ENCODE peak calls at places on chromosomes 6 and 20, in four cellular contexts. G is psoas muscle, I is upper lobe of left lung, M is breast epithelium. J is an unnamed sample. For H3K9me3, the result is how much of the 10 kb centered on the place peaks cover.

GRCh38 chr20:45355209-45355608 is 7.0 kb upstream of the SDC4 start:
- DNase-seq in G (no peak), I (no peak), M (no peak), J (no peak)

GRCh38 chr6:124987291-124987690 is 25.1 kb downstream of the RNF217 start:
- DNase-seq in G (no peak), I (no peak), M (no peak), J (no peak)

GRCh38 chr20:30892704-30893345 is 364.6 kb upstream of the DEFB115 start:
- DNase-seq in G (no peak), I (no peak), M (no peak), J (no peak)

GRCh38 chr6:82711992-82712788 is 348.6 kb downstream of the TPBG start:
- DNase-seq in G (peak), I (no peak), M (no peak), J (no peak)

GRCh38 chr20:50172347-50173013 is 18.1 kb upstream of the CEBPB start:
- DNase-seq in G (peak), I (peak), M (peak), J (no peak)

GRCh38 chr6:163494279-163494727 is 79.8 kb downstream of the QKI start:
- DNase-seq in G (no peak), I (no peak), M (no peak), J (no peak)

GRCh38 chr20:51311636-51312479 is 230.7 kb downstream of the NFATC2 start:
- DNase-seq in G (no peak), I (no peak), M (no peak), J (no peak)

GRCh38 chr6:134195164-134195906 is 122.6 kb downstream of the SGK1 start:
- DNase-seq in G (no peak), I (no peak), M (no peak), J (no peak)

GRCh38 chr6:109001554-109001953 is 93.1 kb downstream of the SESN1 start:
- DNase-seq in G (no peak), I (no peak), M (no peak), J (no peak)

GRCh38 chr6:52415917-52416628 is 4.1 kb upstream of the EFHC1 start:
- DNase-seq in G (no peak), I (no peak), M (no peak), J (no peak)

GRCh38 chr20:10414982-10415650 is 18.9 kb downstream of the MKKS start:
- DNase-seq in G (no peak), I (no peak), M (no peak), J (no peak)

GRCh38 chr20:50843331-50844276 is 48.7 kb downstream of the BCAS4 start:
- DNase-seq in G (no peak), I (no peak), M (peak), J (no peak)

GRCh38 chr20:51087306-51087705 is 64.4 kb upstream of the KCNG1 start:
- DNase-seq in G (no peak), I (no peak), M (no peak), J (no peak)

GRCh38 chr6:136696238-136696637 is 96.0 kb downstream of the MAP3K5 start:
- DNase-seq in G (no peak), I (peak), M (no peak), J (no peak)

GRCh38 chr6:47404436-47404835 is 73.2 kb upstream of the CD2AP start:
- DNase-seq in G (no peak), I (no peak), M (no peak), J (no peak)

GRCh38 chr20:58875111-58875510 is 22.6 kb downstream of the GNAS start:
- DNase-seq in G (no peak), I (no peak), M (no peak), J (no peak)

GRCh38 chr20:1775117-1775516 is 117.5 kb upstream of the SIRPG start:
- DNase-seq in G (no peak), I (no peak), M (no peak), J (no peak)

GRCh38 chr6:12967686-12968085 is 251.1 kb downstream of the PHACTR1 start:
- DNase-seq in G (no peak), I (no peak), M (no peak), J (no peak)

GRCh38 chr6:139699335-139699734 is 324.9 kb upstream of the CITED2 start:
- DNase-seq in G (no peak), I (peak), M (no peak), J (no peak)

GRCh38 chr6:130945401-130945919 is 117.6 kb downstream of the EPB41L2 start:
- DNase-seq in G (no peak), I (no peak), M (no peak), J (no peak)

GRCh38 chr6:25619222-25619621 is 32.8 kb upstream of the SCGN start:
- DNase-seq in G (no peak), I (no peak), M (no peak), J (no peak)

GRCh38 chr6:42370323-42370985 is 81.3 kb downstream of the TRERF1 start:
- DNase-seq in G (no peak), I (no peak), M (no peak), J (no peak)

GRCh38 chr6:50264995-50265571 is 215.4 kb upstream of the DEFB112 start:
- DNase-seq in G (no peak), I (no peak), M (no peak), J (no peak)

GRCh38 chr6:84560431-84561375 is 203.7 kb downstream of the TBX18 start:
- DNase-seq in G (no peak), I (no peak), M (no peak), J (no peak)

GRCh38 chr20:13995086-13995665 is at the start of gene MACROD2:
- DNase-seq in G (peak), I (peak), M (peak), J (no peak)

GRCh38 chr6:104612541-104612940 is 247.2 kb downstream of the HACE1 start:
- DNase-seq in G (no peak), I (no peak), M (no peak), J (no peak)

GRCh38 chr6:110800181-110800838 is 15.0 kb downstream of the CDK19 start:
- DNase-seq in G (no peak), I (no peak), M (no peak), J (no peak)

GRCh38 chr6:7313505-7314165 is 636 bp upstream of the SSR1 start:
- DNase-seq in G (no peak), I (no peak), M (no peak), J (no peak)

GRCh38 chr6:4849214-4849613 is 73.0 kb downstream of the CDYL start:
- DNase-seq in G (no peak), I (no peak), M (no peak), J (no peak)

GRCh38 chr6:4846387-4846786 is 70.2 kb downstream of the CDYL start:
- DNase-seq in G (no peak), I (no peak), M (no peak), J (no peak)

GRCh38 chr6:4840169-4840568 is 64.0 kb downstream of the CDYL start:
- DNase-seq in G (no peak), I (no peak), M (no peak), J (no peak)

GRCh38 chr6:4848382-4849068 is 72.3 kb downstream of the CDYL start:
- DNase-seq in G (no peak), I (peak), M (no peak), J (no peak)

GRCh38 chr6:4844108-4844507 is 67.9 kb downstream of the CDYL start:
- DNase-seq in G (no peak), I (no peak), M (no peak), J (no peak)
- H3K9me3 ChIP-seq in G (under half), I (under half), M (half or more), J (under half)

GRCh38 chr6:111864138-111865048 is 8.9 kb downstream of the FYN start:
- DNase-seq in G (no peak), I (no peak), M (no peak), J (no peak)

GRCh38 chr6:111858347-111858746 is 14.9 kb downstream of the FYN start:
- DNase-seq in G (no peak), I (no peak), M (no peak), J (no peak)

GRCh38 chr6:111862727-111863126 is 10.5 kb downstream of the FYN start:
- DNase-seq in G (no peak), I (no peak), M (no peak), J (no peak)

GRCh38 chr6:111862314-111862713 is 10.9 kb downstream of the FYN start:
- DNase-seq in G (no peak), I (no peak), M (no peak), J (no peak)

DNA sequence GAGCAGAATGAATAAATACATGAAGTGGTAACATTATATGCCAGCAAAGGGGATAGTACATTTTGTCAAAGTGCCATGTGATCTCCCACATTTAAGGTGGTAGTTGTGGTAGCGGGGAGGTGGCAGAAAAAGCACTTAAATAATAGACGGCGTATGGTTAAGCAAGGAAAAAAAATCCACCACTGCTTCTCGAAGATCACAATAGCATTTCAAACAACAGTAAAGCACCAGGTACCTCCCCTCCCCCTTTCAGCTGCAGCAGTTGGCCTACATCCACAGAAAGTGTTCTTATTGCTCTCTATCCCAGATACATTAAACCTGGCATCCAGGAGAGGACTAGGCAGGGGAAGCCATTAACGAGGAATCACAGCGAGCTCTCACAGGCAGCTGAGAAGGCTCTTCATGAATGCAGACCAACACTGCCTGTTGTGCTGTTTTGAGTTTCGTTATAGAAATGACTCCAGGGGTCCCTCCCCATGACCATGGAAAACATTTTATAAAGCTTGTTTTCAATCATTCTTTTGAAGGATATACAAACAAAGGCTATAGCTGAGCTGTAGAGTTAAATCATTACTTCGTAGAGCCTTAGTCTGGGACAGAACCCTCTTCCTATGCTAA is 11.8 kb downstream of the FYN start:
- DNase-seq in G (no peak), I (no peak), M (no peak), J (no peak)
- H3K4me3 ChIP-seq in G (no peak), I (no peak), M (no peak), J (no peak)

GRCh38 chr6:2939315-2940009 is 31.9 kb downstream of the SERPINB6 start:
- DNase-seq in G (no peak), I (no peak), M (peak), J (no peak)
- H3K27ac ChIP-seq in G (no peak), I (peak), M (no peak), J (peak)

DNA sequence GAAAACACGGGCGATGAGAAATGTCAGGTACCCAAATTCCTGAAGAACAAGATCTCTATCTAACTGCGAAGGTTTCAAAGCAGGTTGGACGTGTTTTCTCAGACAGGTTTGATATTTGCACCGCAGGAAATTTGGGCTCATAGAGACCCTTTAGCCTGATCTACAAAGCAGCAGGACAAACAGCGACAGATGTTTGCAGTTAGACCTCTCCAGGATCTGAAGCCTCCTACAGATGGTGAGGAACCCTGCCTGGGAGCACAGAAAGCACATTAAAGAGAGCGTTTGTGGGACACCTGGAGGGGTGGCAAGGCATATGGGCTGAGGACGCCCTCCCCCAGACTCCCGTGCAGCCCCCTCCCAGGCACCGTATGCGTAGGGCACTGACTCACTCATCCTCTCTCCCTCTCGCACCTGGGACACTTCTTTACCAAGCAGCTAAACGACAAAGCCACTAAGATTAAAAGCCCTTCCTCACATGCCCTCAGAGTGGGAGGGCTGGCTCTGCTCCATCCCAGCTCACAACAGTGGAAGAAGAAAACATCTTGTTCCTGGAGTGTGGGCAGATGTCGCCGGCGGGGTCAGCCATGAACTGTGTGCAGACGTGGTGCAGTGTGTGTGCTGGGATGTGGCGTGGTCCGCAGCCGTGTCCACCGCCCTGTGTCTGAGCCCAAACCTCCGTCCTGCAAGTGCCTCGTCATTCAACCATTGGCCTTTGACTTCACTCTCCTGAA is 249.7 kb upstream of the AFDN start:
- DNase-seq in G (no peak), I (no peak), M (no peak), J (no peak)
- H3K9me3 ChIP-seq in G (under half), I (under half), M (under half), J (under half)

DNA sequence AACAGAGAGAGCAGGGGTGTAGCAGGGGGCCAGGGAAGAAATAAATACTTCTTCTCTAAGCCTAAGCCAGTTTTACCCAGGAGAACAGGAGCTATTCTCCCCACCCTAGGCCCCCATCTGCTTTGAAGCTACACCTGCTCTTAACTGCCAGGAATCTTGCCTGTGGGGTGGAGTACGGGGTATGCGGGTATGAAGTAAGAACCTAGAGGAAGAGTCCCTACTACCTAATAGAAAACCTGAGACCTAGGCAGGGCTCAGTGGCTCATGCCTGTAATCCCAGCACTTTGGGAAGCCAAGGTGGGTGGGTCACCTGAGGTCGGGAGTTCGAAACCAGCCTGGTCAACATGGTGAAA is 1.6 kb downstream of the SLC29A1 start:
- DNase-seq in G (no peak), I (no peak), M (no peak), J (no peak)
- H3K4me3 ChIP-seq in G (peak), I (no peak), M (peak), J (no peak)

GRCh38 chr6:54135665-54136370 is 24.6 kb downstream of the MLIP start:
- DNase-seq in G (no peak), I (no peak), M (no peak), J (no peak)
- H3K27ac ChIP-seq in G (peak), I (no peak), M (no peak), J (no peak)

DNA sequence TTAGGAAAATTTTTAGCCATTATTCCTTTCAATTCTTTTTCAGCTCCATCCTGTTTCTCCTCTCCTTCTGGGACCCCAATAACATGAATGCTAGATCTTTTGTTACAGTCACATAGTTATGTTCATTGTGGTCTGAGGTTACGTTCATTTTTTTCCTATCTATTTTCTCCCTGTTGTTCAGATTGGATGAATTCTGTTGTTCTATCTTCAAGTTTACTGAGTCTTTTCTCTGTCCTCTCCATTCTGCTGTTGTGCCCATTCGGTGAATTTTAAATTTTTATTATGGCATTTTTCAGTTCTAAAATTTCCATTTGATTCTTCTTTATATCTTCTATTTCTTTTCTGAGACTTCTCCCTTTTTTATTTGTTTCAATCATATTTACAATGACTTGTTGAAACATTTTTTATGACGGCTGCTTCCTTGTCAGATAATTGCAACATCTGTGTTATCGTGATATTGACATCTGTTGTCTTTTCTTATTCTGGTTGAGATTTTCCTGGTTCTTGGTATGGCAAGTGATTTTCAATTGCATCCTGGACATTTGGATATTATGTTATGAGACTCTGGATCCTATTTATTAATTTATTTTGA is 12.6 kb upstream of the DDR1 start:
- DNase-seq in G (no peak), I (no peak), M (no peak), J (no peak)
- H3K9me3 ChIP-seq in G (under half), I (under half), M (under half), J (under half)

DNA sequence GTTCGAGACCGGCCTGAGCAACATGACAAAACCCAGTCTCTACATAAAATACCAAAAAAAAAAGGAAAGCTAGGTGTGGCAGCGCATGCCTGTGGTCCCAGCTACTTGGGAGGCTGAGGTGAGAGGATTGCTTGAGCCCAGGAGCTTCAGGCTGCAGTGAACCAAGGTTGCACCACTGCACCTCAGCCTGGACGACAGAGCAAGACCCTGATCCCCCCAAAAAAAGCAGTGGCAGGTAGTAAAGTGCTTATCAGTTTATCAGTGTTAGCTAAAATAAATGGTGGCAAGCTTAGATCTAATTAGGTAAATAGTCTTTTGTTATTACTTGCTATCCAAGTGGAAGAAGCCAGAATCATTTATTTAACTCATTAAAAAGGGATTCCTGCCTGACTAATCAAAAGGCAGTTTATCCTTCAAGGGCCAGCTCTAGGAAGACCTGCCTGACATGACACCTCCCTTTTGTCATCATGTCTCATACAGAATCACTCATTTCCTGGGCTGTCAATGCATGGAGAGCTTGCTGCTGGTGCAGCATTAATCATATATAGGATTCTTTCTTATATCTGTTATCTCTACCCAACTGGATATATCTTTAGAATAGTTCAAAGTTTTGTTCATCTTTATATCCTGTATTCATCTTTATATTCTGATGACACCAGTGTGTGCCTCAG is 9.6 kb downstream of the DSTN start:
- DNase-seq in G (no peak), I (no peak), M (no peak), J (no peak)
- H3K4me3 ChIP-seq in G (no peak), I (no peak), M (no peak), J (no peak)

GRCh38 chr20:47464380-47465101 is 37.1 kb upstream of the NCOA3 start:
- DNase-seq in G (peak), I (peak), M (peak), J (no peak)
- H3K27ac ChIP-seq in G (peak), I (peak), M (no peak), J (no peak)